ENCODE peak calls at places on chromosomes 4 and X, in eight cellular contexts. D is IMR-90; N is CD8-positive, alpha-beta memory T cell; L is thoracic aorta; S is heart right ventricle; X is H9; V is esophagus squamous epithelium; T is GM23248. W is an unnamed sample. For H3K4me1, the result is how much of the 10 kb centered on the place peaks cover.

GRCh38 chrX:150200820-150201287 is 162.3 kb upstream of the MAMLD1 start:
- DNase-seq in T (peak), S (no peak), V (no peak), D (peak), N (peak), L (peak), X (no peak), W (no peak)

GRCh38 chr4:136967069-136967468 is 565.2 kb downstream of the PCDH18 start:
- DNase-seq in D (no peak), L (no peak), N (no peak), S (no peak), X (no peak), V (no peak), T (no peak), W (no peak)

GRCh38 chr4:163063891-163064290 is 102.8 kb downstream of the NAF1 start:
- DNase-seq in L (no peak), X (no peak), D (no peak), N (no peak), V (no peak), T (no peak), S (no peak), W (no peak)

GRCh38 chr4:112857461-112857860 is 192.0 kb upstream of the ANK2 start:
- DNase-seq in T (peak), X (no peak), L (peak), V (no peak), S (no peak), D (peak), N (no peak), W (no peak)

GRCh38 chr4:98601719-98602118 is 56.7 kb downstream of the TSPAN5 start:
- DNase-seq in X (no peak), N (no peak), D (no peak), L (no peak), S (no peak), V (no peak), T (peak), W (no peak)

GRCh38 chr4:7962609-7963508 is 23.2 kb upstream of the AFAP1 start:
- DNase-seq in T (no peak), L (no peak), V (no peak), X (no peak), S (no peak), N (no peak), D (no peak), W (no peak)

GRCh38 chrX:118116308-118117068 is at the start of gene KLHL13:
- DNase-seq in L (no peak), X (peak), V (no peak), S (peak), T (peak), N (no peak), D (peak), W (no peak)

GRCh38 chr4:92522371-92522770 is 218.6 kb downstream of the GRID2 start:
- DNase-seq in V (no peak), L (no peak), T (no peak), N (no peak), D (no peak), S (no peak), X (no peak), W (no peak)

GRCh38 chr4:130359537-130359936 is 1263.6 kb downstream of the C4orf33 start:
- DNase-seq in V (no peak), X (no peak), N (no peak), S (no peak), L (no peak), D (peak), T (peak), W (no peak)

GRCh38 chr4:72842323-72842722 is 227.2 kb downstream of the COX18 start:
- DNase-seq in D (no peak), N (no peak), V (no peak), L (no peak), S (no peak), T (peak), X (no peak), W (no peak)

GRCh38 chrX:22110729-22111494 is 78.8 kb downstream of the PHEX start:
- DNase-seq in N (no peak), S (no peak), V (no peak), D (peak), T (peak), L (no peak), X (no peak), W (no peak)
- H3K27ac ChIP-seq in N (no peak), S (no peak), V (no peak), D (no peak), T (no peak), L (no peak), X (no peak), W (no peak)

GRCh38 chr4:147851135-147851534 is 119.2 kb downstream of the ARHGAP10 start:
- DNase-seq in N (no peak), L (no peak), V (no peak), D (no peak), X (no peak), S (no peak), T (no peak), W (no peak)
- H3K4me1 ChIP-seq in N (under half), L (half or more), V (half or more), D (under half), X (under half), S (under half), T (under half), W (under half)

GRCh38 chr4:168551211-168551610 is 54.4 kb downstream of the PALLD start:
- DNase-seq in N (no peak), X (no peak), L (no peak), D (peak), S (no peak), T (peak), V (no peak), W (no peak)
- H3K27ac ChIP-seq in N (no peak), X (no peak), L (no peak), D (no peak), S (no peak), T (peak), V (no peak), W (no peak)

DNA sequence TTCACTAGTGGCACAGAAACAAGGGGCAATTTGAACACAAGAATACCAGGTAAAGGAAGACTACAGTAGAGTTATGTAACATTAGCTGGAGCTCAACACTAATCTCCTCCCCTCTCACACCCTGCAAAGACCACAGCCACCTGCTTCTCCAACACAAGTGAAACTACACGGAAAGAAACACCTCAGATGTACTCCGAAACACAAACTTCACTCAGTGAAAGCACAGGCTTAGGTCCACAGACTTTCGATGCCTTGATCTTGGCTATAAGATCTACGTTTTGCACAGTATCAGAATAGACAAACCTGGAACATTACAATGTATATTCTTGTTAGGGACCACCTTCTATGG is 7.6 kb downstream of the ACSL1 start:
- DNase-seq in D (no peak), N (no peak), S (no peak), X (no peak), T (no peak), L (no peak), V (no peak), W (no peak)
- H3K4me1 ChIP-seq in D (under half), N (under half), S (under half), X (under half), T (under half), L (under half), V (half or more), W (under half)

GRCh38 chr4:184190711-184191110 is 27.0 kb downstream of the ENPP6 start:
- DNase-seq in T (no peak), S (no peak), V (no peak), L (no peak), D (no peak), N (no peak), X (no peak), W (no peak)
- H3K27ac ChIP-seq in T (no peak), S (no peak), V (no peak), L (no peak), D (no peak), N (no peak), X (no peak), W (no peak)

DNA sequence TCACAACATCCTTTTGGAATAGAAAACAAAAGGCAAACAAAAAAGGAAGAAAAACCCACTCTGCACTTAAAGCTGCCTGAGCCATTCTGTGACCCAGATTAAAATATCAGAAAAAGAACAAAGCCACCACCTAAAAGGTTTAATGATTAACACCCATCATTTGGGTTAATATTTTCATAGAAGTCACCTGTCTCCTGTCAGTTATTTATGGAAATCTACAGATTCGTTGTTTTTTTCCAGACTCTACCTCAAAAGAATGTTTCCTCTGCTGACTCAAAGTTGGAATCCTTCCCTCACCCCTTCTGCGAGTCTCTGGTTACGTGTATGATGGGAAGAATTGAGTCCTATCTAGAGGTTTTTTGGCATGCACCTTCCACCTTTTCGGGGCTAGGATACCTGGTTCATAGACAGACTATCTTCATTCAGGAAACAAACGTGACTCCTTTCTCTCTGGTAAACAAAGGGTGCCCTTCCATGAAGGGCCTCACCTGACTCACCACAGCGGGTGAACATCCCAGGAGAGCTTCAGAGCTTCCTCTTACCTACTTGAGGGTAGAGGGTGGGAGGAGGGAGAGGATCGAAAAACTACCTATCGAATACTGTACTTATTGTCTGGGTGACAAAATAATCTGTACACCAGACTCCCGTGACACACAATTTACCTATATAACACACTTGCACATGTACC is 19.6 kb upstream of the CA5B start:
- DNase-seq in L (no peak), D (no peak), S (no peak), T (no peak), V (no peak), X (peak), N (no peak), W (no peak)
- H3K4me1 ChIP-seq in L (under half), D (under half), S (under half), T (under half), V (under half), X (under half), N (under half), W (under half)

GRCh38 chr4:139245590-139245989 is 34.4 kb downstream of the MGARP start:
- DNase-seq in S (no peak), X (no peak), L (no peak), T (peak), V (no peak), D (peak), N (no peak), W (no peak)

GRCh38 chr4:139246166-139246565 is 33.9 kb downstream of the MGARP start:
- DNase-seq in L (no peak), D (no peak), S (no peak), X (no peak), T (no peak), N (no peak), V (no peak), W (no peak)

GRCh38 chr4:139241784-139242151 is 38.3 kb downstream of the MGARP start:
- DNase-seq in V (no peak), D (no peak), T (no peak), X (no peak), S (no peak), L (no peak), N (no peak), W (no peak)

GRCh38 chr4:139242511-139243051 is 37.4 kb downstream of the MGARP start:
- DNase-seq in T (peak), D (peak), N (no peak), X (no peak), L (no peak), S (no peak), V (no peak), W (no peak)

DNA sequence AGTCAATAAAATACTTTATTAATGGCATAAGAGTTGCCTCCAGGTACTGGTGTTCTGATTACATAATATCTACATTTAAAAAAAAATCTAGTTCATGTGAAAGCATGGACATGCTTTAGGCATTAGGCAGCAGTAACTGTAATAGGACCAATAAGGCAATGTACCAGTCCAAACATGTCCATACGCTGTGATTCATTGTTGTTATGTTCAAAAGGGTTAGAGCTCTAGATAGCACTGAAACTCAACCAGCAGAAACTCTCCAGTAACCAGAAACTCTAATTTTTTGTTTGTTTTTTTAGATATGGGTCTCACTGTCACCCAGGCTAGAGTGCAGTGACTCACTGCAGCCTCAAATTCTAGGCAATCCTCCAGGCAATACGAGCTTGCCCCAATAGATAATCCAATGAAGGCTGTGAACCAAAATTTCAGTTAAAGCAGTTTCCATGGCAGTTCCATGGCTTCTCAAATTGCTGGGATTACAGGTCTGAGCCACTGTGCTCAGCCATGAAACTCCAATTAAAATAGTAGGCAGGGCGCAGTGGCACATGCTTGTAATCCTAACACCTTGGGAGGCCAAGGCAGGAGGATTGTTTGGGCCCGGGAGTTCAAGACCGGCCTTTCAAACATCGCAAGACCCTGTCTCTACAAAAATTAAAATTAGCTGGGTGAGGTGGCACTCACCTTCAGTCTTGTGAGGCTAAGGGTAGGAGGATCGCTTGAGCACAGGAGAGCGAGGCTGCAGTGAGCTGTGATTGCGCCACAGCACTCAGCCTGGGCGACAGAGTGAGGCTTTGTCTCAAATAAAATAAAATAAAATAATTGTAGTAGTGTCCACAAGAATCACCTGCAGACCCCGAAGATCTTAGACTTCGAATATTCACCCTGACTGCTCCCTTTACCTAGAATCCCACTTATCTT is 36.3 kb downstream of the MGARP start:
- DNase-seq in X (no peak), V (no peak), L (peak), D (peak), T (peak), N (no peak), S (no peak), W (no peak)
- H3K27ac ChIP-seq in X (no peak), V (peak), L (peak), D (peak), T (peak), N (no peak), S (no peak), W (no peak)

GRCh38 chr4:118761387-118762016 is 74.4 kb downstream of the SEC24D start:
- DNase-seq in S (no peak), T (no peak), V (no peak), L (no peak), X (no peak), N (no peak), D (no peak), W (no peak)
- H3K4me1 ChIP-seq in S (under half), T (half or more), V (half or more), L (half or more), X (under half), N (under half), D (under half), W (under half)